ENCODE peak calls at places on chromosome 1, in five cellular contexts. J, Q, M, G and U are unnamed samples.

GRCh38 chr1:171110485-171111340 is 20.0 kb downstream of the FMO3 start:
- DNase-seq in Q (no peak), G (peak; percentile 44), J (no peak), M (no peak), U (no peak)

GRCh38 chr1:49319426-49319963 is 542.8 kb upstream of the BEND5 start:
- DNase-seq in G (no peak), Q (no peak), M (no peak), J (no peak), U (no peak)

GRCh38 chr1:67085326-67085725 is 31.4 kb upstream of the SLC35D1 start:
- DNase-seq in Q (no peak), J (no peak), M (no peak), G (no peak), U (no peak)

GRCh38 chr1:21550097-21550496 is 40.9 kb downstream of the ALPL start:
- DNase-seq in J (no peak), G (no peak), Q (no peak), M (no peak), U (no peak)

GRCh38 chr1:26182372-26182675 is 5.0 kb downstream of the CNKSR1 start:
- DNase-seq in G (no peak), M (no peak), Q (no peak), J (no peak), U (no peak)

GRCh38 chr1:117562581-117563491 is 43.0 kb upstream of the TENT5C start:
- DNase-seq in G (no peak), Q (no peak), J (no peak), M (no peak), U (no peak)

GRCh38 chr1:171841050-171841910 is at the start of gene DNM3:
- DNase-seq in M (peak; percentile 90), Q (peak; percentile 91), J (peak; percentile 93), G (peak; percentile 54), U (peak; percentile 78)

GRCh38 chr1:227785812-227786608 is 29.5 kb upstream of the PRSS38 start:
- DNase-seq in J (no peak), M (no peak), G (no peak), Q (no peak), U (no peak)

GRCh38 chr1:41513388-41513745 is 28.9 kb upstream of the EDN2 start:
- DNase-seq in Q (no peak), M (no peak), J (peak; percentile 61), G (no peak), U (no peak)

GRCh38 chr1:62438163-62438562 is 1.3 kb downstream of the USP1 start:
- DNase-seq in Q (no peak), J (no peak), G (no peak), M (no peak), U (no peak)

GRCh38 chr1:217088521-217089221 is 365.4 kb upstream of the ESRRG start:
- DNase-seq in M (no peak), Q (no peak), J (no peak), G (no peak), U (no peak)

GRCh38 chr1:240465531-240465940 is 146.4 kb downstream of the GREM2 start:
- DNase-seq in Q (no peak), G (no peak), M (no peak), J (no peak), U (no peak)

GRCh38 chr1:35637401-35637809 is 3.9 kb downstream of the PSMB2 start:
- DNase-seq in G (peak; percentile 48), J (no peak), M (no peak), Q (no peak), U (peak; percentile 32)

GRCh38 chr1:13900583-13900982 is 200.6 kb downstream of the PRDM2 start:
- DNase-seq in M (no peak), J (no peak), Q (no peak), G (peak; percentile 32), U (peak; percentile 9)

GRCh38 chr1:207938016-207938415 is 27.1 kb upstream of the CD34 start:
- DNase-seq in J (no peak), G (peak; percentile 88), M (no peak), Q (no peak), U (peak; percentile 71)

GRCh38 chr1:33410091-33410701 is 20.7 kb downstream of the PHC2 start:
- DNase-seq in G (no peak), Q (no peak), J (no peak), M (peak; percentile 68), U (no peak)
- H3K4me3 ChIP-seq in G (no peak overlapping the region), Q (no peak overlapping the region), J (no peak overlapping the region), M (no peak overlapping the region), U (no peak overlapping the region)

GRCh38 chr1:235068155-235069121 is 60.2 kb downstream of the TOMM20 start:
- DNase-seq in J (no peak), G (peak; percentile 100), Q (no peak), M (no peak), U (peak; percentile 100)
- H3K4me3 ChIP-seq in J (no peak overlapping the region), G (no peak overlapping the region), Q (no peak overlapping the region), M (no peak overlapping the region), U (no peak overlapping the region)

GRCh38 chr1:201942129-201942495 is 4.2 kb downstream of the LMOD1 start:
- DNase-seq in J (no peak), Q (no peak), G (no peak), M (no peak), U (no peak)

GRCh38 chr1:201937624-201938212 is 8.6 kb downstream of the LMOD1 start:
- DNase-seq in G (peak; percentile 61), J (no peak), Q (no peak), M (no peak), U (peak; percentile 61)

GRCh38 chr1:201939271-201939973 is 6.9 kb downstream of the LMOD1 start:
- DNase-seq in G (no peak), J (no peak), Q (no peak), M (no peak), U (no peak)

GRCh38 chr1:201941420-201942128 is 4.8 kb downstream of the LMOD1 start:
- DNase-seq in Q (no peak), G (no peak), M (no peak), J (no peak), U (no peak)

DNA sequence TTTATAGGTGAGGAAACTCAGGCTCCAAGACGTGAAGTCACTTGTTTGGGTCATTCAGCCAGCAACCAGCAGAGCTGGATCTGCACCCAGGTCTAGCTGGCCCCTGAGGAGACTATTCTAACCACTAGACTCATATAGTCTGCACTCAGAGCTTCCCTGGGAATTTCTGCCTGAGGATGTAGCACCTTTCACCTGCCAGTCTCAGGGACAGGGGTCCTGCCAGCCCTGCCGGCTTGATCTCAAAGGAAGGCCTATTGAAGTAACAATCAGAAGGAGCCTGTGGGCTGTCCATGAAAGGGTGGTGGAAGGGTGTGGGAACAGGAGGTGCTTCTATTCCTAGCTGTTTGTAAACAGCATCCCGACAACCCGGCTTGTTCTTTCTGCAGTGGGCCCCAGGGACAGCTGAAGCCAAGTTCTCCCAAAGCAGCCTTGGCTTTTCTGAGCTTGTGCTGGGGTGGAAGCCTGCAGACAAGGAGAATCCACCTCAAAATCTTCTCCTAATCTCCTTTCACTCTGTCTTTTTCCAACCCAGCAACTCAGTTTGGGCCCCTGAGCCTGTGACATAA is 7.8 kb downstream of the LMOD1 start:
- DNase-seq in J (no peak), M (no peak), Q (no peak), G (no peak), U (no peak)
- H3K4me3 ChIP-seq in J (no peak overlapping the region), M (peak overlapping the region; percentile 83), Q (peak overlapping the region; percentile 75), G (no peak overlapping the region), U (no peak overlapping the region)

GRCh38 chr1:9435854-9436253 is 103.4 kb upstream of the SLC25A33 start:
- DNase-seq in Q (no peak), J (peak; percentile 31), M (no peak), G (peak; percentile 36), U (no peak)
- H3K4me3 ChIP-seq in Q (no peak overlapping the region), J (no peak overlapping the region), M (no peak overlapping the region), G (no peak overlapping the region), U (no peak overlapping the region)